ENCODE peak calls at places on chromosomes 5 and 9, in six cellular contexts. P is K562, H is GM12878, F is HepG2, M is HCT116, N is H1. Y is an unnamed sample.

GRCh38 chr9:85339337-85339736 is 402.4 kb downstream of the AGTPBP1 start:
- DNase-seq in P (no peak), H (no peak), F (no peak), M (no peak), N (no peak), Y (no peak)

GRCh38 chr5:75053286-75054109 is 1.1 kb upstream of the GCNT4 start:
- DNase-seq in P (no peak), H (no peak), F (peak), M (no peak), N (peak), Y (no peak)

GRCh38 chr5:5373351-5374033 is 49.0 kb upstream of the ICE1 start:
- DNase-seq in P (peak), H (no peak), F (no peak), M (no peak), N (no peak), Y (no peak)

GRCh38 chr5:147558826-147559225 is 49.0 kb upstream of the DPYSL3 start:
- DNase-seq in P (peak), H (no peak), F (no peak), M (no peak), N (peak), Y (no peak)

GRCh38 chr9:81548911-81549310 is 140.4 kb downstream of the TLE1 start:
- DNase-seq in P (no peak), H (no peak), F (no peak), M (no peak), N (no peak), Y (no peak)

GRCh38 chr9:41229408-41230401 is 40.6 kb upstream of the ZNG1F start:
- DNase-seq in P (peak), H (peak), F (peak), M (no peak), N (no peak), Y (no peak)

GRCh38 chr9:106019017-106019692 is 324.8 kb downstream of the TMEM38B start:
- DNase-seq in P (no peak), H (no peak), F (peak), M (no peak), N (no peak), Y (no peak)

GRCh38 chr9:109906766-109907382 is 126.9 kb downstream of the PALM2AKAP2 start:
- DNase-seq in P (no peak), H (no peak), F (peak), M (no peak), N (no peak), Y (no peak)

GRCh38 chr5:147098233-147098790 is 136.5 kb upstream of the STK32A start:
- DNase-seq in P (no peak), H (no peak), F (peak), M (peak), N (peak), Y (peak)

GRCh38 chr5:130868186-130868821 is 296.8 kb downstream of the HINT1 start:
- DNase-seq in P (no peak), H (no peak), F (no peak), M (no peak), N (no peak), Y (no peak)

GRCh38 chr9:95104966-95105365 is 212.5 kb downstream of the FANCC start:
- DNase-seq in P (no peak), H (no peak), F (no peak), M (no peak), N (no peak), Y (no peak)

GRCh38 chr9:92735907-92736600 is 28.6 kb downstream of the BICD2 start:
- DNase-seq in P (no peak), H (no peak), F (no peak), M (no peak), N (no peak), Y (no peak)

GRCh38 chr9:34633851-34634550 is 3.6 kb downstream of the SIGMAR1 start:
- DNase-seq in P (peak), H (no peak), F (peak), M (no peak), N (peak), Y (peak)

GRCh38 chr9:124183772-124184171 is 74.0 kb upstream of the NEK6 start:
- DNase-seq in P (no peak), H (no peak), F (no peak), M (no peak), N (peak), Y (no peak)

GRCh38 chr5:9765421-9765820 is 135.3 kb upstream of the TAS2R1 start:
- DNase-seq in P (no peak), H (no peak), F (no peak), M (no peak), N (no peak), Y (no peak)

GRCh38 chr5:112196574-112196973 is 222.5 kb downstream of the EPB41L4A start:
- DNase-seq in P (no peak), H (no peak), F (no peak), M (no peak), N (no peak), Y (no peak)

GRCh38 chr9:8448226-8448625 is 648.6 kb upstream of the DMAC1 start:
- DNase-seq in P (no peak), H (no peak), F (no peak), M (no peak), N (no peak), Y (no peak)

GRCh38 chr9:86614871-86615849 is 260.9 kb upstream of the TUT7 start:
- DNase-seq in P (peak), H (no peak), F (peak), M (no peak), N (peak), Y (peak)

GRCh38 chr5:176565760-176566288 is 16.7 kb downstream of the CDHR2 start:
- DNase-seq in P (no peak), H (no peak), F (no peak), M (no peak), N (no peak), Y (no peak)

GRCh38 chr5:120852222-120852860 is 388.2 kb downstream of the PRR16 start:
- DNase-seq in P (no peak), H (no peak), F (no peak), M (no peak), N (no peak), Y (peak)

GRCh38 chr9:95776131-95776530 is 99.4 kb upstream of the ERCC6L2 start:
- DNase-seq in P (no peak), H (no peak), F (no peak), M (no peak), N (no peak), Y (no peak)

GRCh38 chr9:136014147-136014927 is 53.2 kb upstream of the UBAC1 start:
- DNase-seq in P (no peak), H (no peak), F (no peak), M (no peak), N (no peak), Y (no peak)

GRCh38 chr5:126683912-126684311 is 83.2 kb downstream of the PHAX start:
- DNase-seq in P (no peak), H (no peak), F (no peak), M (no peak), N (no peak), Y (no peak)

GRCh38 chr5:36417668-36418067 is 116.0 kb upstream of the RANBP3L start:
- DNase-seq in P (no peak), H (no peak), F (no peak), M (no peak), N (peak), Y (peak)

GRCh38 chr9:93904649-93905472 is 50.3 kb downstream of the BARX1 start:
- DNase-seq in P (no peak), H (no peak), F (no peak), M (no peak), N (no peak), Y (no peak)

GRCh38 chr9:125632321-125633115 is 74.5 kb downstream of the MAPKAP1 start:
- DNase-seq in P (peak), H (peak), F (peak), M (no peak), N (no peak), Y (no peak)

GRCh38 chr9:77726289-77726688 is 78.2 kb upstream of the GNA14 start:
- DNase-seq in P (no peak), H (no peak), F (no peak), M (no peak), N (no peak), Y (no peak)

GRCh38 chr9:77848428-77848827 is 183.2 kb downstream of the GNAQ start:
- DNase-seq in P (no peak), H (no peak), F (no peak), M (no peak), N (no peak), Y (no peak)

GRCh38 chr5:10250804-10251276 is 760 bp downstream of the CCT5 start:
- DNase-seq in P (no peak), H (no peak), F (no peak), M (no peak), N (no peak), Y (no peak)

GRCh38 chr9:137083418-137084004 is 3.3 kb upstream of the MAN1B1 start:
- DNase-seq in P (peak), H (peak), F (peak), M (peak), N (no peak), Y (no peak)

GRCh38 chr5:150320048-150320555 is 17.4 kb upstream of the ARSI start:
- DNase-seq in P (no peak), H (no peak), F (no peak), M (no peak), N (no peak), Y (no peak)

GRCh38 chr9:71620806-71621205 is 147.5 kb downstream of the CEMIP2 start:
- DNase-seq in P (no peak), H (no peak), F (no peak), M (no peak), N (no peak), Y (no peak)

GRCh38 chr5:136646915-136647314 is 281.6 kb upstream of the TRPC7 start:
- DNase-seq in P (no peak), H (no peak), F (no peak), M (no peak), N (no peak), Y (no peak)

GRCh38 chr5:141475625-141476131 is at the start of gene PCDHGC3:
- DNase-seq in P (no peak), H (peak), F (peak), M (no peak), N (peak), Y (peak)

GRCh38 chr9:126298319-126298801 is 28.3 kb upstream of the MVB12B start:
- DNase-seq in P (no peak), H (no peak), F (no peak), M (no peak), N (no peak), Y (no peak)

GRCh38 chr9:120692901-120693573 is 21.2 kb downstream of the MEGF9 start:
- DNase-seq in P (no peak), H (no peak), F (no peak), M (no peak), N (no peak), Y (no peak)

GRCh38 chr9:12554636-12555035 is 138.5 kb upstream of the TYRP1 start:
- DNase-seq in P (no peak), H (no peak), F (peak), M (no peak), N (no peak), Y (peak)

GRCh38 chr9:106874657-106875056 is 11.7 kb downstream of the ZNF462 start:
- DNase-seq in P (no peak), H (no peak), F (no peak), M (no peak), N (no peak), Y (no peak)

GRCh38 chr5:140298183-140298601 is 4.7 kb downstream of the PFDN1 start:
- DNase-seq in P (no peak), H (no peak), F (peak), M (no peak), N (no peak), Y (peak)
- TF ChIP-seq YY1 in P (no peak), H (no peak), F (no peak), M (no peak), N (no peak), Y (no peak)

GRCh38 chr5:78888580-78889187 is 96.4 kb downstream of the ARSB start:
- DNase-seq in P (no peak), H (no peak), F (no peak), M (no peak), N (no peak), Y (no peak)
- TF ChIP-seq ZNF274 in P (no peak), H (no peak), F (no peak), M (no peak), N (no peak), Y (no peak)

DNA sequence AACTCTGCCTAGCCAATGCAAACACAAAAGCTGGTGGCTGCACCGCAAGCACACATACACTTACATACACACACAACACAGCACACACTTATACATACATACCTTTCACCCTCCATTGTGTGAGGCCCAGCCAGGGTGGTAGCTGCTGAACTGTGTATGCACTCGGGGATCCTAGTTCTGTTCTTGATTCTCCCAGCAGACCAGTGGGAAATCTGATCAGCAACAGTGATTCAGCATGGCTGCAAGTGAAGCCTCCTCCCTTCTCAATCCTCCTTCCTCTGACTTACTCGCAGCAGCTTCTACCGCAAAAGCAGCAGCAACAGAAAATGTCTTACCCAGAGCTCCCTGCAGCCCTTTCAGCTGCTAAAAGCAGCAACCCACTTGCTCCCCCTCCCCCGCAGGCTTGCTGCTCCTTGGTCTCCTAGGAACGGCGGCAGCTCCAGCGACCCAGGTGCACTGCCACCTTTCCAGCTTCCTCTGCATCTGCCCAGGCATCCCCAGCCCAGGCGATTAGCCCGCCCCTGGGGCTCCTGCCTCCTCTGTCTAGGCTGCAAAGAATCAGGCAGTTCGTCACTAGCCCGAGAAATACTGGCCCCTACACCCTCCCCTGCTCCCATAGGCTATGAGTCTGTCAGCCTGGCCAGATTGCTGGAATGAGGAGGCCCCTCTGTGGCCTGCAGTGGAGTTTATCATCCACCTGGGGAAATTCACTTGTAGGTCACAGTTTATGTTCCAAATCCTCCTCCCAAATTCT is at the start of gene KLHL3:
- DNase-seq in P (no peak), H (no peak), F (peak), M (no peak), N (peak), Y (peak)
- TF ChIP-seq YY1 in P (no peak), H (peak), F (no peak), M (no peak), N (no peak), Y (no peak)

GRCh38 chr9:87663556-87663955 is 62.4 kb upstream of the CTSL start:
- DNase-seq in P (no peak), H (no peak), F (no peak), M (no peak), N (no peak), Y (no peak)

GRCh38 chr9:87664153-87665060 is 61.5 kb upstream of the CTSL start:
- DNase-seq in P (no peak), H (no peak), F (no peak), M (no peak), N (no peak), Y (no peak)

GRCh38 chr9:87661241-87661640 is 64.7 kb upstream of the CTSL start:
- DNase-seq in P (no peak), H (no peak), F (no peak), M (no peak), N (no peak), Y (no peak)

GRCh38 chr9:87665516-87665915 is 60.4 kb upstream of the CTSL start:
- DNase-seq in P (no peak), H (no peak), F (no peak), M (no peak), N (no peak), Y (no peak)

GRCh38 chr9:87662808-87663528 is 63.0 kb upstream of the CTSL start:
- DNase-seq in P (peak), H (no peak), F (peak), M (peak), N (peak), Y (peak)
- TF ChIP-seq ZNF274 in P (no peak), H (no peak), F (no peak), M (no peak), N (no peak), Y (no peak)

GRCh38 chr9:89153618-89154017 is 25.0 kb downstream of the SHC3 start:
- DNase-seq in P (no peak), H (no peak), F (no peak), M (peak), N (no peak), Y (no peak)
- TF ChIP-seq YY1 in P (no peak), H (no peak), F (no peak), M (no peak), N (no peak), Y (no peak)

DNA sequence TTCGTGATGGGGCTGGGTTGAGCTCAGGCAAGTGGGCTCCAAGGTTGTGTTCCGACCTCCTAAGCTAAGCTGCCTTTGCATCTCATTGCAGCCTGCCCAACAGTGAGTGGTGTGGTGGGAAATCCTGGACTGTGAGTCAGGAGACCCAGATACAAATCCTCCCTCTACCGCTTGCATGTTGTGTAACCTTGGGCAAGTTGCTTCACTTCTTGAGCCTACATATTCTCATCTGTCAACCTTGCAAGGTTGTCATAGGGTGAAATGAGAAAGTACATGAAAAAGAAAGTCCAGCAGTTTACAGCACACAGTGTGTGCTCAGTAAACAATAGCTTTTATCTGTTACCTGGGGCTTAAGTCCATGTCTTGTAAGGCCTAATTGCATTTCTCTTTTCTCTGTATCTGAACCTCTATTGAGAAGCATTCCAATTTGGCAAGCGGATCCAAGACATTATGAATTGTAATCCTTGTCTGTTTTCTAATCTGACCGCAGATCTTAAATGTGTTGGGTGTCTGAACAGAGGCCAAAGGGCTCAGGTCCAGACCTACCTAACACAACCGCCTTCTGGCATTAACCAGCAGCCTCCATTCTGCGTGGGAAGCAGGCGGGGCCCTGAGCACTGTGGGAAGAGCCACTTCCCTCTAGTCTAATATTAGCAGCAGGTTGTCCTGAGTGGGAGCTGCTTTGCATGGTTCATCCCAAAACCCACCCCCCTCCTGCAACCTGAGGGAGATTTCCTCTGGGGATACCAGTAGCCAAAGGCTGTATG is 1.8 kb upstream of the GALNT12 start:
- DNase-seq in P (no peak), H (no peak), F (no peak), M (no peak), N (no peak), Y (no peak)
- TF ChIP-seq ZNF274 in P (no peak), H (no peak), F (no peak), M (no peak), N (no peak), Y (no peak)

GRCh38 chr5:77262685-77263084 is 52.2 kb downstream of the PDE8B start:
- DNase-seq in P (no peak), H (no peak), F (no peak), M (no peak), N (no peak), Y (no peak)

GRCh38 chr5:77267496-77267895 is 57.0 kb downstream of the PDE8B start:
- DNase-seq in P (no peak), H (no peak), F (no peak), M (no peak), N (no peak), Y (no peak)

GRCh38 chr5:77272206-77272605 is 61.7 kb downstream of the PDE8B start:
- DNase-seq in P (no peak), H (no peak), F (no peak), M (no peak), N (no peak), Y (no peak)

DNA sequence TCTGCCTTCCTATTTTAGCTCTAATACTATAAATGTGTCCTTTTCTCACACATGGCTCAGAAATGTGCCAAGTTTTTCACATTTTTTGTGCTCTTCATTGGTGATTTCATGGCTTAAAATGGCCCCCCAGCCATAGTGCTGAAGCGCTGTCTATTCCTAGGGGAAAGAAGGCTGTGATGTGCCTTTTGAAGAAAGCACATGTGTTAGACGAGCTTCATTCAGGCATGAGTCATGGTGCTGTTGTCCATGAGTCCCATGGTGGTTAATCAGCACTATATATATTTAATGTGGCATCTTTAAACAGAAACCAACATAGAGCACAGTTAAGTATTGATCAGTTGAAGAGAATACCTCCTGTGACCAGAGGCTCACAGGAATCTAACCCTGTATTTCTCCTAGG is 55.8 kb downstream of the PDE8B start:
- DNase-seq in P (no peak), H (no peak), F (no peak), M (no peak), N (no peak), Y (no peak)
- TF ChIP-seq YY1 in P (no peak), H (no peak), F (no peak), M (no peak), N (no peak), Y (no peak)

GRCh38 chr5:125411163-125412050 is 665.0 kb upstream of the ZNF608 start:
- DNase-seq in P (no peak), H (peak), F (no peak), M (no peak), N (no peak), Y (no peak)
- TF ChIP-seq ZNF274 in P (no peak), H (no peak), F (no peak), M (no peak), N (no peak), Y (no peak)

GRCh38 chr5:149177339-149177843 is 36.1 kb downstream of the ABLIM3 start:
- DNase-seq in P (no peak), H (no peak), F (no peak), M (no peak), N (no peak), Y (no peak)

GRCh38 chr5:149175346-149176113 is 34.2 kb downstream of the ABLIM3 start:
- DNase-seq in P (no peak), H (no peak), F (no peak), M (no peak), N (no peak), Y (no peak)

GRCh38 chr5:149172261-149172660 is 31.0 kb downstream of the ABLIM3 start:
- DNase-seq in P (no peak), H (no peak), F (no peak), M (no peak), N (no peak), Y (no peak)

GRCh38 chr5:149172709-149173505 is 31.6 kb downstream of the ABLIM3 start:
- DNase-seq in P (no peak), H (no peak), F (peak), M (no peak), N (no peak), Y (no peak)

DNA sequence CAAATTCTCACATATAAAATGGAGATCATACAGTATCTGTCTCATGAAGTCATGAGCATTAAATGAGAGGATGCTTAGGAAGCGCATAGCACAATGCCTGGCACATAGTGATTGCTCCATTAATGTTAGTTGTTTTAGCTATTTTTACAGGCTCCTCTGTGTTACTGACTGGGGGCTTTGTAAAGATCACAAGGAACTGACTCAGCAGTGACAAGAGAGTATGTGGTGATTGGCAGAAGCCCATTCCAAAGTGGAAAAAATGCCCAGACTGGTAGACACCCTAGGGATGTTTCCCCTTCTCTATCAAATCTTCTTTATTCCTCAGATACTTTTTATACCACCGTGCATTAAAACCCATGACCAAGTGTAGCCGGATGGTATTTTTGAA is 33.5 kb downstream of the ABLIM3 start:
- DNase-seq in P (no peak), H (no peak), F (no peak), M (no peak), N (no peak), Y (no peak)
- TF ChIP-seq YY1 in P (no peak), H (no peak), F (no peak), M (no peak), N (no peak), Y (no peak)